ENCODE peak calls at places on chromosomes 13 and 19, in five cellular contexts. L, B, W, R and Q are unnamed samples.

GRCh38 chr19:16014923-16015804 is 61.1 kb upstream of the TPM4 start:
- DNase-seq in L (no peak), B (no peak), R (no peak), W (no peak), Q (no peak)

GRCh38 chr13:110450016-110450900 is 111.3 kb downstream of the RAB20 start:
- DNase-seq in R (no peak), L (no peak), W (no peak), B (no peak), Q (no peak)

GRCh38 chr13:80134360-80134759 is 206.6 kb downstream of the SPRY2 start:
- DNase-seq in B (no peak), R (no peak), W (no peak), L (no peak), Q (no peak)

GRCh38 chr19:3115916-3116602 is 19.8 kb upstream of the GNA15 start:
- DNase-seq in W (no peak), B (no peak), L (no peak), R (no peak), Q (no peak)

GRCh38 chr13:102907016-102907756 is 61.4 kb downstream of the ERCC5 start:
- DNase-seq in W (no peak), R (no peak), L (no peak), B (no peak), Q (no peak)

GRCh38 chr19:35731779-35732405 is 10.4 kb downstream of the IGFLR1 start:
- DNase-seq in L (no peak), W (no peak), R (no peak), B (no peak), Q (no peak)

GRCh38 chr19:41443813-41444455 is 978 bp downstream of the ERICH4 start:
- DNase-seq in L (no peak), B (no peak), W (no peak), R (no peak), Q (no peak)

GRCh38 chr13:95485045-95485517 is 67.4 kb upstream of the CLDN10 start:
- DNase-seq in B (no peak), R (peak; percentile 73), W (no peak), L (no peak), Q (no peak)

GRCh38 chr19:10419646-10420443 is 493 bp upstream of the PDE4A start:
- DNase-seq in W (peak; percentile 58), B (peak; percentile 75), R (no peak), L (no peak), Q (peak; percentile 70)

GRCh38 chr13:74288361-74288911 is 154.2 kb upstream of the KLF12 start:
- DNase-seq in R (peak; percentile 46), W (peak; percentile 18), B (peak; percentile 34), L (peak; percentile 27), Q (no peak)

GRCh38 chr13:28618595-28618994 is 40.3 kb upstream of the POMP start:
- DNase-seq in L (no peak), B (no peak), W (no peak), R (no peak), Q (no peak)

GRCh38 chr19:33472696-33473624 is 48.6 kb downstream of the PEPD start:
- DNase-seq in B (no peak), R (peak; percentile 35), W (no peak), L (no peak), Q (no peak)

GRCh38 chr13:28744091-28744536 is 25.3 kb upstream of the SLC46A3 start:
- DNase-seq in W (no peak), B (no peak), R (peak; percentile 28), L (no peak), Q (no peak)

GRCh38 chr19:21698215-21698614 is 69.2 kb downstream of the ZNF100 start:
- DNase-seq in R (peak; percentile 12), W (peak; percentile 9), L (no peak), B (no peak), Q (peak; percentile 19)